ENCODE peak calls at places on chromosomes 1 and 21, in seven cellular contexts. C is pancreas, H is cardiac muscle cell, N is lower lobe of right lung, Q is left lung, A is fibroblast of lung, X is kidney. R is an unnamed sample.

GRCh38 chr1:108502624-108503023 is 52.5 kb downstream of the NBPF6 start:
- DNase-seq in C (no peak), H (no peak), N (no peak), Q (no peak), A (peak; percentile 7), X (no peak), R (no peak)

GRCh38 chr1:26081267-26082019 is 14.0 kb upstream of the TRIM63 start:
- DNase-seq in C (no peak), H (no peak), N (no peak), Q (no peak), A (no peak), X (no peak), R (no peak)

GRCh38 chr1:20124451-20125057 is 5.2 kb upstream of the PLA2G2D start:
- DNase-seq in C (no peak), H (no peak), N (no peak), Q (no peak), A (peak; percentile 69), X (no peak), R (no peak)

GRCh38 chr1:181086926-181087325 is 1.6 kb upstream of the IER5 start:
- DNase-seq in C (no peak), H (no peak), N (no peak), Q (no peak), A (peak; percentile 63), X (no peak), R (no peak)

GRCh38 chr1:218496561-218496960 is 151.4 kb downstream of the TGFB2 start:
- DNase-seq in C (no peak), H (no peak), N (no peak), Q (no peak), A (peak; percentile 93), X (no peak), R (no peak)

GRCh38 chr1:107250169-107250568 is 109.3 kb downstream of the NTNG1 start:
- DNase-seq in C (no peak), H (no peak), N (no peak), Q (no peak), A (no peak), X (no peak), R (no peak)

GRCh38 chr1:67733741-67734690 is 49.0 kb downstream of the GADD45A start:
- DNase-seq in C (no peak), H (no peak), N (no peak), Q (no peak), A (no peak), X (no peak), R (no peak)

GRCh38 chr1:91895832-91896556 is 10.0 kb upstream of the TGFBR3 start:
- DNase-seq in C (no peak), H (no peak), N (no peak), Q (no peak), A (no peak), X (no peak), R (no peak)

GRCh38 chr1:246695136-246695535 is 29.1 kb upstream of the SCCPDH start:
- DNase-seq in C (no peak), H (no peak), N (no peak), Q (no peak), A (no peak), X (no peak), R (no peak)

GRCh38 chr1:41474490-41475271 is 9.8 kb downstream of the EDN2 start:
- DNase-seq in C (peak; percentile 64), H (no peak), N (peak; percentile 66), Q (no peak), A (no peak), X (peak; percentile 86), R (no peak)
- H3K4me1 ChIP-seq in C (peaks cover 37% of the 10 kb centered on the region), H (peaks cover 10% of the 10 kb centered on the region), N (peaks cover 50% of the 10 kb centered on the region), Q (peaks cover 21% of the 10 kb centered on the region), A (no peaks in the 10 kb centered on the region), X (peaks cover 18% of the 10 kb centered on the region), R (no peaks in the 10 kb centered on the region)

DNA sequence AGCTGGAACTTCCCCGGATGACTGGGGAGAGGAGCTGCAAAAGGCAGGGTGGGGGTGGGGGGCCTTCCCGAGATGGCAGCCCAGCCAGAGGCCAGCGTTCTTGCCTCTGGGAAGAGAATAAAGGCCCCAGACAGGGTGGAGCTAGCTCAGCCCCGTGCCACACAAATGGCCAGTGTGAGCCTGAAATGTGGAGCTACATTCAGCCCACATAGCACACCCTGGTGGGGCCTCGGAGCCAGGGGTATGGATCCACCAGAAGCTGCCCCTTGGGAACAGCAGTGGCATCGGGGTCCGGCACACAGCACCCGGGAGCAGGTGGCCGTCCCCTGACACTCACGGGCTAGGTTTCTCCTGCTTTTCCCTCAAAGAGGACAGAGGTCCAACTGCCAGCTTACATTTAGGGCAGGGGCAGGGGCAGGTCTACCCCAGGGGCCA is 93.9 kb downstream of the PDE9A start:
- DNase-seq in C (no peak), H (no peak), N (no peak), Q (peak; percentile 58), A (no peak), X (peak; percentile 61), R (no peak)
- H3K27ac ChIP-seq in C (peak overlapping the region; percentile 28), H (no peak overlapping the region), N (peak overlapping the region; percentile 80), Q (peak overlapping the region; percentile 86), A (no peak overlapping the region), X (no peak overlapping the region), R (peak overlapping the region; percentile 77)

DNA sequence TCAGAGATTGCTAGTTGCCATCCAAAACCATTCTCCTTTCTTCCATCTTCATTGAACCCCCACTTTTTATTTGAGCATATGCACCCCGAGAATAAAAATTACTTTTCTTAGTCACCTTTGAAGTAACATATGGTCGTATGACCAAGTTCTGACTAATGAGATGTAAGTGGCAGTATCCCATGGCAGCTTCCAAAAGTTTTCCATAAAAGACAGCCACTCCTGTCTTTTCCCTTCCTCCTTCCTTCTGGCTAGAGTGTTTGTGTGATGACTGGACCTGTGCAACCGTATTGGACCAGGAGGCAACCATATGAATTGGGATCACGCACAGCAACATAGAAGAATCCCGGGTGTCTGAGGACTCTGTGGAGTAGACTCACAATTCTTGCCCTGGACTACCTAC is 41.1 kb upstream of the CCSAP start:
- DNase-seq in C (no peak), H (no peak), N (no peak), Q (no peak), A (no peak), X (no peak), R (no peak)
- H3K4me3 ChIP-seq in C (no peak overlapping the region), H (no peak overlapping the region), N (no peak overlapping the region), Q (no peak overlapping the region), A (no peak overlapping the region), X (no peak overlapping the region), R (no peak overlapping the region)

DNA sequence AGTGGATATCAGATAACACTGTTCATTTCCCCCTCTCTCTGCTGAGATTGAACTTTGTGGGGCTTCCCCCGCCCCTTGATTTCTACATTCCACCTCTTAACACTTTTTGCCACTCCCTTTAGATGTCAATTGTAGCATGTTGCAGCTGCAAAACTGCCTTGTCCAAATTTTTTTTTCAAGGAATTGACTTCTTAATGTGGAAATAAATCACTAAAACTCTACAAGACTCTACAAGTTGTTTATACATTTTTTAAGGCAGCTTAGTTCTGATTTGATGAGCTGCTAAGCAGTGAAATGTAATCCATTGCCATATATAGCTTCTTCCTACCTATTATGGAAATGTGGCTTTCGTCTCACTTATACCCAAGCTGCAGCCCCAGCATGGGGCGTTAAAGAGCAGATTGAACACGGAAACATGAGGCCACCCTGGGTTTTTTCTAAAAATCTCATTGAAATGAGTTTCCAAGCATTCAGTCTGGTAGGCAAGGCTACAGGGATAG is 132.2 kb downstream of the SYT2 start:
- DNase-seq in C (no peak), H (no peak), N (no peak), Q (no peak), A (peak; percentile 93), X (no peak), R (no peak)
- H3K4me1 ChIP-seq in C (no peaks in the 10 kb centered on the region), H (peaks cover 40% of the 10 kb centered on the region), N (peaks cover 42% of the 10 kb centered on the region), Q (peaks cover 28% of the 10 kb centered on the region), A (peaks cover 48% of the 10 kb centered on the region), X (peaks cover 2% of the 10 kb centered on the region), R (no peaks in the 10 kb centered on the region)

GRCh38 chr1:13642306-13643004 is 57.5 kb upstream of the PRDM2 start:
- DNase-seq in C (no peak), H (no peak), N (no peak), Q (no peak), A (no peak), X (no peak), R (no peak)

GRCh38 chr1:13646533-13646932 is 53.5 kb upstream of the PRDM2 start:
- DNase-seq in C (no peak), H (no peak), N (no peak), Q (no peak), A (no peak), X (no peak), R (no peak)

DNA sequence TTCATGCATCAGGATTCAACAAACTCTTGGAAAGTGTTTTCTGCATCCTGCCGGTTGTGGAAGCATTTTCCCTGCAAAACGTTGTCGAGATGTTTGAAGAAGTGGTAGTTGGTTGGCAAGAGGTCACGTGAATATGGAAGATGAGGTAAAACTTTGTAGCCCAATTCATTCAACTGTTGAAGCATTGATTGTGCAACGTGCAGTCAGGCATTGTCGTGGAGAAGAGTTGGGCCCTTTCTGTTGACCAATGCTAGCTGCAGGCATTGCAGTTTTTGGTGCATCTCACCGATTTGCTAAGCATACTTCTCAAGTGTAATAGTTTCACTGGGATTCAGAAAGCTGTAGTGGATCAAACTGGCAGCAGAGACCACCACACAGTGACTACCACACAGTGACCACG is 57.0 kb upstream of the PRDM2 start:
- DNase-seq in C (no peak), H (no peak), N (no peak), Q (no peak), A (no peak), X (no peak), R (no peak)
- H3K27ac ChIP-seq in C (no peak overlapping the region), H (no peak overlapping the region), N (no peak overlapping the region), Q (no peak overlapping the region), A (no peak overlapping the region), X (no peak overlapping the region), R (no peak overlapping the region)

DNA sequence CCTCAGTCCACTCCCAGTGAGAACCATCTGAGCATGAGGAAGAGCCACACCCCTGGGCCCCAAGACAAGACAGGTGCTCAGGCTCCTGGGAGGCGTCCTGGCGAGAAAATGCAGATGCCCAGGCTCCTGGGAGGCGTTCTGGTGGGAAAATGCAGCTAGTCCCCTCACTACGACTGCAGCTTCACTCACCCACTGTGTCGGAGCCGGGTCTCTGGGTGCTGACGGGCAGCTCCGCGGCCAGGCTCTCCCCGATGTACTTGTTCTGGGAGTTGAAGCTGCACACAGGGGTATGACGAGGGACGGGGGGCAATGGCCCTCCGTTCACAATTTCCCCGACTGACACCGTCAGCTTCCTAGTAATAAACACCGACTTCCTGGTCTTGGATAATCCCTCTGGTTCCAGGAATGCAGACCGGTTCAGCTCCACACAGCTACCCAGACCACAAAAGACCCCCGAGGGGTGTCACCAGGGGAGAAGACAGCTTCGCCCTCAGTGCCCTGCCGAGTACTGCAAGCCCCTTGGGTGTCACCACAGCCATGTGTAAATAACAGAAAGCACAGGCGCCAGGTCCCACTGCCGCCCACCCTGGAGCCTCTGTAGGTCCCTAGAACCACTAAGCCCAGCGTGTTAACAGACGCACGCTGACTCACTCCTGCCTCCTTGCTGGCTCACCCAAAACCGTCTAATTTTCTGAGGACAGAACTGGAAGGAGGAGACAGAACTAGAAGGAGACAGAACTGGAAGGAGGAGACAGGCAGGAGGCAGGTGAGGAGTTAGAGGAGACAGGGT is 19.5 kb downstream of the MCM3AP start:
- DNase-seq in C (no peak), H (no peak), N (no peak), Q (no peak), A (no peak), X (no peak), R (no peak)
- H3K4me3 ChIP-seq in C (no peak overlapping the region), H (no peak overlapping the region), N (no peak overlapping the region), Q (no peak overlapping the region), A (no peak overlapping the region), X (no peak overlapping the region), R (no peak overlapping the region)